ENCODE peak calls at places on chromosome 21, in four cellular contexts. U, Z, V and B are unnamed samples.

GRCh38 chr21:38495242-38495641 is 3.0 kb downstream of the ERG start:
- DNase-seq in Z (no peak), U (no peak), V (no peak), B (no peak)

GRCh38 chr21:32570456-32570855 is 14.9 kb downstream of the TCP10L start:
- DNase-seq in U (no peak), V (no peak), Z (no peak), B (no peak)

GRCh38 chr21:44537930-44538911 is 1.8 kb downstream of the KRTAP10-1 start:
- DNase-seq in U (no peak), V (peak), Z (no peak), B (no peak)

GRCh38 chr21:35324372-35325220 is 275.5 kb upstream of the RUNX1 start:
- DNase-seq in U (no peak), V (no peak), Z (no peak), B (no peak)

GRCh38 chr21:36918291-36918690 is 48.2 kb downstream of the HLCS start:
- DNase-seq in V (no peak), U (no peak), Z (peak), B (no peak)

GRCh38 chr21:35649186-35649585 is 411.1 kb downstream of the SETD4 start:
- DNase-seq in U (no peak), Z (no peak), V (no peak), B (no peak)

GRCh38 chr21:30541764-30542163 is at the start of gene KRTAP19-6:
- DNase-seq in Z (no peak), V (no peak), U (no peak), B (no peak)

GRCh38 chr21:36499578-36500471 is 19.9 kb upstream of the CLDN14 start:
- DNase-seq in V (no peak), U (no peak), Z (no peak), B (no peak)

GRCh38 chr21:28016571-28016970 is 976.1 kb downstream of the LTN1 start:
- DNase-seq in Z (no peak), U (no peak), V (no peak), B (no peak)

GRCh38 chr21:44519346-44520325 is 20.4 kb downstream of the KRTAP10-1 start:
- DNase-seq in U (no peak), Z (no peak), V (no peak), B (no peak)

GRCh38 chr21:44583800-44584147 is 3.4 kb upstream of the KRTAP10-5 start:
- DNase-seq in Z (no peak), U (no peak), V (no peak), B (no peak)

GRCh38 chr21:25421327-25422028 is 185.8 kb downstream of the MRPL39 start:
- DNase-seq in Z (no peak), V (no peak), U (no peak), B (no peak)

GRCh38 chr21:35484032-35484431 is 434.9 kb upstream of the RUNX1 start:
- DNase-seq in Z (no peak), V (no peak), U (no peak), B (peak)

GRCh38 chr21:23398726-23399125 is 2208.6 kb downstream of the MRPL39 start:
- DNase-seq in Z (no peak), U (no peak), V (no peak), B (no peak)

GRCh38 chr21:43933146-43933673 is 68.2 kb downstream of the AGPAT3 start:
- DNase-seq in V (no peak), Z (no peak), U (no peak), B (no peak)

GRCh38 chr21:37028579-37028978 is 22.1 kb downstream of the RIPPLY3 start:
- DNase-seq in Z (no peak), V (no peak), U (no peak), B (no peak)

GRCh38 chr21:44408226-44408625 is 47.1 kb upstream of the LRRC3 start:
- DNase-seq in V (no peak), U (no peak), Z (no peak), B (no peak)

GRCh38 chr21:37270576-37271365 is 3.6 kb upstream of the VPS26C start:
- DNase-seq in U (no peak), V (peak), Z (no peak), B (no peak)

GRCh38 chr21:33843216-33843615 is 72.4 kb downstream of the ATP5PO start:
- DNase-seq in U (no peak), V (no peak), Z (no peak), B (no peak)

GRCh38 chr21:15275615-15276228 is 210.9 kb upstream of the NRIP1 start:
- DNase-seq in U (no peak), V (no peak), Z (no peak), B (no peak)
- TF ChIP-seq PHF8 in U (no peak), V (no peak), Z (no peak), B (no peak)

GRCh38 chr21:16082038-16082816 is 352.4 kb downstream of the USP25 start:
- DNase-seq in Z (no peak), V (no peak), U (no peak), B (no peak)

GRCh38 chr21:16078382-16078781 is 348.6 kb downstream of the USP25 start:
- DNase-seq in Z (no peak), U (no peak), V (no peak), B (no peak)

GRCh38 chr21:16084776-16085364 is 355.1 kb downstream of the USP25 start:
- DNase-seq in Z (no peak), U (no peak), V (no peak), B (no peak)

GRCh38 chr21:16079830-16080229 is 350.0 kb downstream of the USP25 start:
- DNase-seq in Z (peak), V (no peak), U (no peak), B (no peak)

GRCh38 chr21:16081304-16081703 is 351.5 kb downstream of the USP25 start:
- DNase-seq in U (no peak), Z (no peak), V (no peak), B (no peak)
- TF ChIP-seq EP300 in U (no peak), Z (no peak), V (no peak), B (no peak)

GRCh38 chr21:42520628-42521253 is 7.1 kb downstream of the SLC37A1 start:
- DNase-seq in V (peak), Z (no peak), U (no peak), B (peak)
- TF ChIP-seq PHF8 in V (no peak), Z (no peak), U (no peak), B (no peak)

GRCh38 chr21:16910435-16911165 is 602.2 kb upstream of the CXADR start:
- DNase-seq in U (no peak), V (no peak), Z (no peak), B (no peak)
- TF ChIP-seq EP300 in U (no peak), V (no peak), Z (no peak), B (no peak)

GRCh38 chr21:42670884-42671283 is 17.5 kb downstream of the PDE9A start:
- DNase-seq in V (no peak), Z (no peak), U (no peak), B (no peak)

GRCh38 chr21:42673633-42674328 is 20.4 kb downstream of the PDE9A start:
- DNase-seq in U (no peak), Z (no peak), V (no peak), B (no peak)

GRCh38 chr21:42674351-42674940 is 21.0 kb downstream of the PDE9A start:
- DNase-seq in Z (no peak), U (no peak), V (peak), B (peak)

GRCh38 chr21:42671778-42672593 is 18.6 kb downstream of the PDE9A start:
- DNase-seq in U (no peak), V (no peak), Z (peak), B (no peak)

GRCh38 chr21:42672699-42673458 is 19.5 kb downstream of the PDE9A start:
- DNase-seq in U (no peak), V (no peak), Z (no peak), B (no peak)
- TF ChIP-seq PHF8 in U (no peak), V (no peak), Z (no peak), B (no peak)

DNA sequence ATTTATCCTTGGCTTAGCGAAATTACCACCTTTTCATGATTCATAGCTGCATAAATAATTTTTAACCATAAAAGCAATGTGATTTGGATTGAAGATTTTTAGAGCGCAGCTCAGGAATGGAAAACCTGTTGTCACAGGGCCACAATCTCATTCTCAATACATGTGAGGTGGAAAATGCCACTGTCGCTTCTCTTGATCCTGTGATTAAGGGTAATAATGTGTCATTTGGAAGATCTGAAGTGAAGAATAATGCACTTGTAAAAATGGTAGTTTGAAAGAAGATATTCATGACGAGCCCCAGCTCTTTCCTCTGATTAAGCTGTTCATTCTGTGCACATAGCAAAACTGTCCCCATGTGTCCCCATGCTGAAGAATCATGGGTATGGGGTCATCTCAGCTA is 230.4 kb downstream of the BACH1 start:
- DNase-seq in U (no peak), V (no peak), Z (no peak), B (no peak)
- TF ChIP-seq EP300 in U (no peak), V (no peak), Z (no peak), B (no peak)

GRCh38 chr21:45972716-45973474 is 8.7 kb upstream of the COL6A1 start:
- DNase-seq in V (peak), Z (no peak), U (no peak), B (no peak)

GRCh38 chr21:45972353-45972715 is 9.2 kb upstream of the COL6A1 start:
- DNase-seq in V (peak), U (no peak), Z (no peak), B (no peak)

GRCh38 chr21:45974073-45975016 is 7.2 kb upstream of the COL6A1 start:
- DNase-seq in U (no peak), Z (no peak), V (peak), B (peak)

GRCh38 chr21:45975017-45975595 is 6.5 kb upstream of the COL6A1 start:
- DNase-seq in V (peak), Z (no peak), U (no peak), B (no peak)

GRCh38 chr21:45973475-45974072 is 8.0 kb upstream of the COL6A1 start:
- DNase-seq in Z (peak), U (peak), V (peak), B (peak)
- TF ChIP-seq PHF8 in Z (peak), U (no peak), V (no peak), B (no peak)

GRCh38 chr21:17462276-17462981 is 50.4 kb upstream of the CXADR start:
- DNase-seq in Z (peak), U (peak), V (no peak), B (no peak)
- TF ChIP-seq EP300 in Z (peak), U (no peak), V (no peak), B (no peak)